ENCODE peak calls at places on chromosomes 11 and 22, in six cellular contexts. One of them, this sample, is unnamed. For H3F3A and H3K36me3, the result is how much of the 10 kb centered on the place peaks cover.

GRCh38 chr11:34667810-34668582 is 47.1 kb downstream of the EHF start:
- DNase-seq in GM23248: no peak
- DNase-seq in MM.1S: no peak
- DNase-seq in SK-N-SH: no peak
- DNase-seq in GM23338: no peak
- DNase-seq in neural progenitor cell: no peak
- DNase-seq in this sample: peak

GRCh38 chr11:42857344-42857743 is 454.5 kb upstream of the API5 start:
- DNase-seq in GM23248: no peak
- DNase-seq in MM.1S: no peak
- DNase-seq in SK-N-SH: no peak
- DNase-seq in GM23338: no peak
- DNase-seq in neural progenitor cell: no peak
- DNase-seq in this sample: no peak

GRCh38 chr11:46912526-46913150 is 5.7 kb downstream of the LRP4 start:
- DNase-seq in GM23248: no peak
- DNase-seq in MM.1S: no peak
- DNase-seq in SK-N-SH: peak
- DNase-seq in GM23338: peak
- DNase-seq in neural progenitor cell: peak
- DNase-seq in this sample: no peak

GRCh38 chr22:43222281-43222680 is 35.3 kb upstream of the TTLL12 start:
- DNase-seq in GM23248: no peak
- DNase-seq in MM.1S: no peak
- DNase-seq in SK-N-SH: peak
- DNase-seq in GM23338: no peak
- DNase-seq in neural progenitor cell: no peak
- DNase-seq in this sample: peak

GRCh38 chr11:31815743-31816466 is 4.8 kb upstream of the PAX6 start:
- DNase-seq in GM23248: peak
- DNase-seq in MM.1S: no peak
- DNase-seq in SK-N-SH: peak
- DNase-seq in GM23338: no peak
- DNase-seq in neural progenitor cell: peak
- DNase-seq in this sample: no peak

GRCh38 chr11:9563196-9563730 is 10.2 kb upstream of the WEE1 start:
- DNase-seq in GM23248: no peak
- DNase-seq in MM.1S: no peak
- DNase-seq in SK-N-SH: no peak
- DNase-seq in GM23338: no peak
- DNase-seq in neural progenitor cell: no peak
- DNase-seq in this sample: no peak

GRCh38 chr11:130726234-130726559 is 190.1 kb downstream of the SNX19 start:
- DNase-seq in GM23248: peak
- DNase-seq in MM.1S: no peak
- DNase-seq in SK-N-SH: no peak
- DNase-seq in GM23338: no peak
- DNase-seq in neural progenitor cell: no peak
- DNase-seq in this sample: peak

GRCh38 chr11:46898396-46899095 is 19.8 kb downstream of the LRP4 start:
- DNase-seq in GM23248: no peak
- DNase-seq in MM.1S: no peak
- DNase-seq in SK-N-SH: no peak
- DNase-seq in GM23338: no peak
- DNase-seq in neural progenitor cell: no peak
- DNase-seq in this sample: peak

GRCh38 chr11:65310215-65310614 is 4.5 kb upstream of the CDC42EP2 start:
- DNase-seq in GM23248: no peak
- DNase-seq in MM.1S: no peak
- DNase-seq in SK-N-SH: no peak
- DNase-seq in GM23338: no peak
- DNase-seq in neural progenitor cell: peak
- DNase-seq in this sample: peak

GRCh38 chr11:110565344-110565684 is 135.6 kb downstream of the FDX1 start:
- DNase-seq in GM23248: peak
- DNase-seq in MM.1S: no peak
- DNase-seq in SK-N-SH: no peak
- DNase-seq in GM23338: peak
- DNase-seq in neural progenitor cell: peak
- DNase-seq in this sample: peak

GRCh38 chr22:40499187-40499753 is 128.9 kb downstream of the SGSM3 start:
- DNase-seq in GM23248: peak
- DNase-seq in MM.1S: peak
- DNase-seq in SK-N-SH: peak
- DNase-seq in GM23338: no peak
- DNase-seq in neural progenitor cell: no peak
- DNase-seq in this sample: peak

GRCh38 chr22:19818264-19819208 is 36.1 kb downstream of the GNB1L start:
- DNase-seq in GM23248: no peak
- DNase-seq in MM.1S: no peak
- DNase-seq in SK-N-SH: peak
- DNase-seq in GM23338: no peak
- DNase-seq in neural progenitor cell: no peak
- DNase-seq in this sample: no peak

GRCh38 chr22:37569009-37569920 is 9.0 kb downstream of the CDC42EP1 start:
- DNase-seq in GM23248: no peak
- DNase-seq in MM.1S: no peak
- DNase-seq in SK-N-SH: no peak
- DNase-seq in GM23338: peak
- DNase-seq in neural progenitor cell: no peak
- DNase-seq in this sample: peak

GRCh38 chr11:123546515-123546914 is 107.9 kb downstream of the SCN3B start:
- DNase-seq in GM23248: peak
- DNase-seq in MM.1S: no peak
- DNase-seq in SK-N-SH: no peak
- DNase-seq in GM23338: no peak
- DNase-seq in neural progenitor cell: no peak
- DNase-seq in this sample: no peak

GRCh38 chr11:64093233-64094039 is 57.7 kb downstream of the FLRT1 start:
- DNase-seq in GM23248: no peak
- DNase-seq in MM.1S: no peak
- DNase-seq in SK-N-SH: no peak
- DNase-seq in GM23338: no peak
- DNase-seq in neural progenitor cell: no peak
- DNase-seq in this sample: peak

GRCh38 chr11:118677977-118678376 is 1.5 kb downstream of the TREH start:
- DNase-seq in GM23248: no peak
- DNase-seq in MM.1S: no peak
- DNase-seq in SK-N-SH: no peak
- DNase-seq in GM23338: no peak
- DNase-seq in neural progenitor cell: no peak
- DNase-seq in this sample: no peak

GRCh38 chr11:116678887-116679286 is 93.9 kb downstream of the BUD13 start:
- DNase-seq in GM23248: no peak
- DNase-seq in MM.1S: no peak
- DNase-seq in SK-N-SH: no peak
- DNase-seq in GM23338: no peak
- DNase-seq in neural progenitor cell: no peak
- DNase-seq in this sample: no peak

GRCh38 chr11:26626346-26626745 is 54.3 kb upstream of the MUC15 start:
- DNase-seq in GM23248: peak
- DNase-seq in MM.1S: no peak
- DNase-seq in SK-N-SH: no peak
- DNase-seq in GM23338: no peak
- DNase-seq in neural progenitor cell: no peak
- DNase-seq in this sample: no peak

GRCh38 chr11:19980957-19981669 is 179.2 kb downstream of the DBX1 start:
- DNase-seq in GM23248: peak
- DNase-seq in MM.1S: no peak
- DNase-seq in SK-N-SH: peak
- DNase-seq in GM23338: no peak
- DNase-seq in neural progenitor cell: no peak
- DNase-seq in this sample: peak

GRCh38 chr11:36062796-36063380 is 119.0 kb downstream of the LDLRAD3 start:
- DNase-seq in GM23248: no peak
- DNase-seq in MM.1S: no peak
- DNase-seq in SK-N-SH: no peak
- DNase-seq in GM23338: no peak
- DNase-seq in neural progenitor cell: no peak
- DNase-seq in this sample: no peak

DNA sequence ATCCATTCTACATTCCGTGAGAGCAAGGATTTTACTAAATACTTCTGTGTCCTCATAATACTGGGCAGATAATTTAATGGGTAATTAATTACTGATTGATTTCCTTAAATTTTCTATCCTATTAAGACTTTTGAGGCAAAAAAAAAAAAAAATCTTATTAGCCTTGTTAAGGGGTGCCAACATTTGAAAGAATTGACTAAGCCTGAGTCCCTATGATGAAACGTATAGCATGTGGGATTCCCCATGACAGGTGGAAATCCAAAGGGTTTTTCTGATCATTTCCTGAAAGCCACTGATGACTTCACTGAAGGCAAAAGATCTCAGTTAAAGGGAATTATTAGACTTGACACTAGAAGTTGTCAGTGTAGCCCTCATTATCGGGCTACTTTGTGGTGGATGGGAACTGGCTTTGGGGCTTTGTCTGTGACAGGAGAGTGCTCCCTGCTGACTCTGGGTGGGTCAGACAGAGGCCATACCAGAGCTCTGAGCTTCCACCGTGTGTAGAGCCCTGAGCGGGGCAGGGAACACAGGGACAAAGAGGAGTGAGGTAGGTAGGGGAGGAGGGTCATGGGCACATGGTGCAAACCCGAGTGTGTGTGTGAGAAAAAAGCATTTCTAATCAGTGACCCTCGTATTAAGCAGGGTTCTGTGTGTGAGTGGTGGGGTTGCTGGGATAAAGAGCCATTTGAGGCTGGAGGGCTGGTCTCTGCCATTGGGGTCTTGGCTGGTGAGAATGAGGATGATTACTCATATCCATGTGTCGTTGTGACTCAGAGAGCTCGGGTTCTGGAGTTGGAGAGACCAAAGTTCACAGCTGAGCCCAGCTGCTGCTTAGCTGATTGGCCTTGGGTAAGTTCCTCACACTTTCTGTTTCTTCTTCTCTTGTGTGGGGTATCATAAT is 101.1 kb downstream of the GRIK4 start:
- DNase-seq in GM23248: peak
- DNase-seq in MM.1S: peak
- DNase-seq in SK-N-SH: no peak
- DNase-seq in GM23338: no peak
- DNase-seq in neural progenitor cell: no peak
- DNase-seq in this sample: no peak
- H3K4me3 ChIP-seq in GM23248: no peak
- H3K4me3 ChIP-seq in MM.1S: peak
- H3K4me3 ChIP-seq in SK-N-SH: no peak
- H3K4me3 ChIP-seq in GM23338: no peak
- H3K4me3 ChIP-seq in neural progenitor cell: no peak
- H3K4me3 ChIP-seq in this sample: no peak

GRCh38 chr11:2383823-2384722 is 7.0 kb downstream of the CD81 start:
- DNase-seq in GM23248: peak
- DNase-seq in MM.1S: no peak
- DNase-seq in SK-N-SH: no peak
- DNase-seq in GM23338: peak
- DNase-seq in neural progenitor cell: no peak
- DNase-seq in this sample: no peak
- H3F3A ChIP-seq in GM23248: under half
- H3F3A ChIP-seq in MM.1S: under half
- H3F3A ChIP-seq in SK-N-SH: under half
- H3F3A ChIP-seq in GM23338: under half
- H3F3A ChIP-seq in neural progenitor cell: under half
- H3F3A ChIP-seq in this sample: under half

GRCh38 chr22:26383968-26384576 is 45.0 kb upstream of the ASPHD2 start:
- DNase-seq in GM23248: no peak
- DNase-seq in MM.1S: no peak
- DNase-seq in SK-N-SH: no peak
- DNase-seq in GM23338: peak
- DNase-seq in neural progenitor cell: no peak
- DNase-seq in this sample: no peak

GRCh38 chr22:26385164-26385563 is 43.9 kb upstream of the ASPHD2 start:
- DNase-seq in GM23248: no peak
- DNase-seq in MM.1S: no peak
- DNase-seq in SK-N-SH: no peak
- DNase-seq in GM23338: no peak
- DNase-seq in neural progenitor cell: no peak
- DNase-seq in this sample: no peak

GRCh38 chr22:26391623-26392022 is 37.4 kb upstream of the ASPHD2 start:
- DNase-seq in GM23248: no peak
- DNase-seq in MM.1S: no peak
- DNase-seq in SK-N-SH: no peak
- DNase-seq in GM23338: peak
- DNase-seq in neural progenitor cell: peak
- DNase-seq in this sample: no peak

GRCh38 chr22:26393929-26394328 is 35.1 kb upstream of the ASPHD2 start:
- DNase-seq in GM23248: no peak
- DNase-seq in MM.1S: no peak
- DNase-seq in SK-N-SH: no peak
- DNase-seq in GM23338: peak
- DNase-seq in neural progenitor cell: no peak
- DNase-seq in this sample: no peak

DNA sequence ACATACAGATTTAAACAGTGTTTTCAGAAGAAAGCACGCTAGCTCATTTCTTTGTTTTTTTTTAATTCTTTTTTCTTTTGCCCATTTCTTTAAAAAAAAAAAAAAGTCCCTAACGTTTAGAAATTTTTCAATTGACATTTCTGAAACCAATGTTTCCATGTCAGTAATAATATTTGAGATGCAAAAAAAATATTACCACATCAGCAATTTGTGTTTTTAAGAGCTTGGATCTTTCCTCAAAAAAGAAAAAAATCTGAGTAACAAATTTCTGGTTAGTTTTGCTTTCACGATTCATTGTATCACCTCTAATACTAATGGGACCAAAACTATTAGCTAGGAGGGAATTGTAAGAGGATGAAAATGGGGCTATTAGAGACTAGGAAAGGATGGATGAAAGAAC is 39.9 kb upstream of the ASPHD2 start:
- DNase-seq in GM23248: no peak
- DNase-seq in MM.1S: no peak
- DNase-seq in SK-N-SH: no peak
- DNase-seq in GM23338: no peak
- DNase-seq in neural progenitor cell: no peak
- DNase-seq in this sample: no peak
- H3K36me3 ChIP-seq in GM23248: under half
- H3K36me3 ChIP-seq in MM.1S: under half
- H3K36me3 ChIP-seq in SK-N-SH: under half
- H3K36me3 ChIP-seq in GM23338: under half
- H3K36me3 ChIP-seq in neural progenitor cell: under half
- H3K36me3 ChIP-seq in this sample: under half

GRCh38 chr11:62851807-62852522 is 12.6 kb upstream of the WDR74 start:
- DNase-seq in GM23248: no peak
- DNase-seq in MM.1S: no peak
- DNase-seq in SK-N-SH: no peak
- DNase-seq in GM23338: peak
- DNase-seq in neural progenitor cell: no peak
- DNase-seq in this sample: peak

GRCh38 chr11:62853279-62853965 is 14.0 kb upstream of the WDR74 start:
- DNase-seq in GM23248: no peak
- DNase-seq in MM.1S: no peak
- DNase-seq in SK-N-SH: no peak
- DNase-seq in GM23338: no peak
- DNase-seq in neural progenitor cell: no peak
- DNase-seq in this sample: no peak

GRCh38 chr11:62852523-62853188 is 13.3 kb upstream of the WDR74 start:
- DNase-seq in GM23248: no peak
- DNase-seq in MM.1S: no peak
- DNase-seq in SK-N-SH: no peak
- DNase-seq in GM23338: no peak
- DNase-seq in neural progenitor cell: no peak
- DNase-seq in this sample: no peak

GRCh38 chr11:62854013-62854824 is 14.8 kb upstream of the WDR74 start:
- DNase-seq in GM23248: no peak
- DNase-seq in MM.1S: no peak
- DNase-seq in SK-N-SH: no peak
- DNase-seq in GM23338: no peak
- DNase-seq in neural progenitor cell: no peak
- DNase-seq in this sample: no peak

GRCh38 chr11:62850911-62851806 is 11.8 kb upstream of the WDR74 start:
- DNase-seq in GM23248: no peak
- DNase-seq in MM.1S: peak
- DNase-seq in SK-N-SH: no peak
- DNase-seq in GM23338: peak
- DNase-seq in neural progenitor cell: peak
- DNase-seq in this sample: peak
- H3K4me3 ChIP-seq in GM23248: no peak
- H3K4me3 ChIP-seq in MM.1S: no peak
- H3K4me3 ChIP-seq in SK-N-SH: no peak
- H3K4me3 ChIP-seq in GM23338: peak
- H3K4me3 ChIP-seq in neural progenitor cell: no peak
- H3K4me3 ChIP-seq in this sample: no peak

This sample was measured in PC-9.